ENCODE peak calls at places on chromosome 11, in seven cellular contexts. Q is pulmonary artery endothelial cell, L is progenitor cell of endocrine pancreas, E is NCI-H2227 treated with DMSO at 0.1 percent for 48 hours, O is upper lobe of right lung, T is myocyte, Y is EL. S is an unnamed sample.

GRCh38 chr11:118666331-118666730 is 13.1 kb downstream of the TREH start:
- DNase-seq in Q (no peak), L (no peak), E (no peak), O (peak; percentile 13), T (no peak), Y (no peak), S (no peak)

GRCh38 chr11:4607111-4607510 is 920 bp downstream of the TRIM68 start:
- DNase-seq in Q (no peak), L (no peak), E (peak; percentile 17), O (no peak), T (peak; percentile 6), Y (peak; percentile 13), S (no peak)

GRCh38 chr11:65559951-65560537 is 1.9 kb upstream of the LTBP3 start:
- DNase-seq in Q (no peak), L (no peak), E (peak; percentile 36), O (no peak), T (no peak), Y (peak; percentile 71), S (no peak)

GRCh38 chr11:29343465-29344333 is 673.1 kb downstream of the KCNA4 start:
- DNase-seq in Q (no peak), L (peak; percentile 58), E (no peak), O (peak; percentile 76), T (peak; percentile 64), Y (peak; percentile 59), S (peak; percentile 26)

GRCh38 chr11:110162216-110162615 is 69.0 kb downstream of the ZC3H12C start:
- DNase-seq in Q (no peak), L (no peak), E (no peak), O (no peak), T (no peak), Y (no peak), S (no peak)

GRCh38 chr11:13889566-13890214 is 72.8 kb upstream of the SPON1 start:
- DNase-seq in Q (no peak), L (no peak), E (no peak), O (no peak), T (no peak), Y (no peak), S (no peak)

GRCh38 chr11:126459691-126460404 is 104.4 kb downstream of the ST3GAL4 start:
- DNase-seq in Q (no peak), L (no peak), E (no peak), O (no peak), T (no peak), Y (no peak), S (no peak)

GRCh38 chr11:76185931-76186401 is 20.3 kb downstream of the WNT11 start:
- DNase-seq in Q (no peak), L (no peak), E (no peak), O (peak; percentile 75), T (peak; percentile 70), Y (no peak), S (no peak)

GRCh38 chr11:68020575-68020974 is 9.9 kb upstream of the NDUFS8 start:
- DNase-seq in Q (no peak), L (no peak), E (no peak), O (no peak), T (peak; percentile 46), Y (peak; percentile 51), S (peak; percentile 95)

GRCh38 chr11:50187220-50187619 is 154.5 kb downstream of the OR4C45 start:
- DNase-seq in Q (no peak), L (no peak), E (no peak), O (no peak), T (no peak), Y (no peak), S (no peak)

GRCh38 chr11:61549662-61550568 is 31.0 kb downstream of the SYT7 start:
- DNase-seq in Q (no peak), L (no peak), E (no peak), O (no peak), T (no peak), Y (no peak), S (no peak)

GRCh38 chr11:7448126-7448525 is 37.2 kb upstream of the OLFML1 start:
- DNase-seq in Q (no peak), L (no peak), E (no peak), O (no peak), T (no peak), Y (no peak), S (no peak)

GRCh38 chr11:108246885-108247284 is 24.0 kb downstream of the ATM start:
- DNase-seq in Q (no peak), L (no peak), E (no peak), O (no peak), T (no peak), Y (no peak), S (no peak)

GRCh38 chr11:117704416-117705150 is 92.4 kb downstream of the DSCAML1 start:
- DNase-seq in Q (no peak), L (no peak), E (peak; percentile 25), O (peak; percentile 41), T (no peak), Y (no peak), S (no peak)

GRCh38 chr11:132874638-132875037 is 657.7 kb downstream of the OPCML start:
- DNase-seq in Q (no peak), L (no peak), E (no peak), O (no peak), T (peak; percentile 6), Y (peak; percentile 75), S (no peak)

GRCh38 chr11:36305047-36305446 is 9.0 kb downstream of the PRR5L start:
- DNase-seq in Q (no peak), L (no peak), E (no peak), O (no peak), T (no peak), Y (no peak), S (no peak)

GRCh38 chr11:19861171-19861570 is 148.5 kb downstream of the NAV2 start:
- DNase-seq in Q (peak; percentile 93), L (no peak), E (no peak), O (no peak), T (no peak), Y (peak; percentile 30), S (no peak)

GRCh38 chr11:84212467-84213390 is 926.6 kb upstream of the CCDC90B start:
- DNase-seq in Q (no peak), L (no peak), E (peak; percentile 44), O (no peak), T (no peak), Y (no peak), S (no peak)

GRCh38 chr11:19389787-19390303 is 149.1 kb upstream of the E2F8 start:
- DNase-seq in Q (no peak), L (no peak), E (no peak), O (no peak), T (peak; percentile 81), Y (no peak), S (no peak)